ENCODE peak calls at places on chromosomes 4 and X, in nine cellular contexts. One of them, this sample, is unnamed.

GRCh38 chr4:112284662-112285411 is 867 bp downstream of the TIFA start:
- DNase-seq in SK-N-SH: peak; percentile 64
- DNase-seq in PC-3: peak; percentile 31
- DNase-seq in hepatocyte: no peak
- DNase-seq in HCT116: no peak
- DNase-seq in OCI-LY7: peak; percentile 52
- DNase-seq in GM23338: no peak
- DNase-seq in MM.1S: peak; percentile 30
- DNase-seq in neural progenitor cell: no peak
- DNase-seq in this sample: peak; percentile 50

GRCh38 chr4:37389967-37390580 is 145.5 kb downstream of the NWD2 start:
- DNase-seq in PC-3: peak; percentile 85
- DNase-seq in MM.1S: peak; percentile 81
- DNase-seq in GM23338: peak; percentile 78
- DNase-seq in OCI-LY7: peak; percentile 57
- DNase-seq in neural progenitor cell: peak; percentile 70
- DNase-seq in hepatocyte: peak; percentile 80
- DNase-seq in SK-N-SH: peak; percentile 16
- DNase-seq in HCT116: peak; percentile 48
- DNase-seq in this sample: peak; percentile 57

GRCh38 chrX:117458243-117458968 is 658.2 kb downstream of the KLHL13 start:
- DNase-seq in HCT116: no peak
- DNase-seq in GM23338: no peak
- DNase-seq in SK-N-SH: no peak
- DNase-seq in MM.1S: no peak
- DNase-seq in hepatocyte: no peak
- DNase-seq in PC-3: no peak
- DNase-seq in OCI-LY7: no peak
- DNase-seq in neural progenitor cell: no peak
- DNase-seq in this sample: no peak

GRCh38 chr4:169492436-169493163 is 119.8 kb downstream of the NEK1 start:
- DNase-seq in GM23338: peak; percentile 72
- DNase-seq in PC-3: peak; percentile 62
- DNase-seq in neural progenitor cell: peak; percentile 44
- DNase-seq in SK-N-SH: peak; percentile 33
- DNase-seq in hepatocyte: peak; percentile 28
- DNase-seq in HCT116: peak; percentile 35
- DNase-seq in MM.1S: peak; percentile 43
- DNase-seq in OCI-LY7: peak; percentile 45
- DNase-seq in this sample: peak; percentile 65

GRCh38 chr4:132123870-132124623 is 1025.0 kb upstream of the PCDH10 start:
- DNase-seq in OCI-LY7: no peak
- DNase-seq in GM23338: peak; percentile 59
- DNase-seq in MM.1S: peak; percentile 37
- DNase-seq in hepatocyte: no peak
- DNase-seq in HCT116: peak; percentile 37
- DNase-seq in SK-N-SH: no peak
- DNase-seq in PC-3: no peak
- DNase-seq in neural progenitor cell: no peak
- DNase-seq in this sample: no peak

GRCh38 chrX:97057349-97057909 is 173.7 kb downstream of the RPA4 start:
- DNase-seq in OCI-LY7: no peak
- DNase-seq in MM.1S: no peak
- DNase-seq in neural progenitor cell: no peak
- DNase-seq in HCT116: no peak
- DNase-seq in hepatocyte: no peak
- DNase-seq in SK-N-SH: no peak
- DNase-seq in PC-3: peak; percentile 41
- DNase-seq in GM23338: no peak
- DNase-seq in this sample: no peak

GRCh38 chr4:159146454-159146853 is 43.6 kb downstream of the RAPGEF2 start:
- DNase-seq in SK-N-SH: no peak
- DNase-seq in HCT116: no peak
- DNase-seq in OCI-LY7: no peak
- DNase-seq in neural progenitor cell: no peak
- DNase-seq in GM23338: no peak
- DNase-seq in MM.1S: no peak
- DNase-seq in PC-3: no peak
- DNase-seq in hepatocyte: no peak
- DNase-seq in this sample: no peak

GRCh38 chr4:43457866-43458265 is 565.4 kb downstream of the GRXCR1 start:
- DNase-seq in hepatocyte: no peak
- DNase-seq in PC-3: peak; percentile 90
- DNase-seq in MM.1S: no peak
- DNase-seq in HCT116: no peak
- DNase-seq in SK-N-SH: no peak
- DNase-seq in neural progenitor cell: no peak
- DNase-seq in GM23338: no peak
- DNase-seq in OCI-LY7: no peak
- DNase-seq in this sample: peak; percentile 3

GRCh38 chrX:45757272-45757671 is 556.6 kb upstream of the DIPK2B start:
- DNase-seq in neural progenitor cell: no peak
- DNase-seq in hepatocyte: no peak
- DNase-seq in MM.1S: no peak
- DNase-seq in HCT116: no peak
- DNase-seq in GM23338: no peak
- DNase-seq in PC-3: no peak
- DNase-seq in SK-N-SH: no peak
- DNase-seq in OCI-LY7: no peak
- DNase-seq in this sample: peak; percentile 0

GRCh38 chrX:104134583-104135261 is 22.1 kb downstream of the SLC25A53 start:
- DNase-seq in GM23338: no peak
- DNase-seq in HCT116: no peak
- DNase-seq in PC-3: no peak
- DNase-seq in OCI-LY7: no peak
- DNase-seq in MM.1S: no peak
- DNase-seq in neural progenitor cell: no peak
- DNase-seq in SK-N-SH: no peak
- DNase-seq in hepatocyte: no peak
- DNase-seq in this sample: no peak

GRCh38 chrX:104137496-104137895 is 19.3 kb downstream of the SLC25A53 start:
- DNase-seq in OCI-LY7: peak; percentile 9
- DNase-seq in HCT116: peak; percentile 4
- DNase-seq in SK-N-SH: no peak
- DNase-seq in PC-3: peak; percentile 42
- DNase-seq in MM.1S: peak; percentile 8
- DNase-seq in hepatocyte: no peak
- DNase-seq in neural progenitor cell: no peak
- DNase-seq in GM23338: peak; percentile 3
- DNase-seq in this sample: peak; percentile 30

GRCh38 chrX:104141087-104141760 is 15.6 kb downstream of the SLC25A53 start:
- DNase-seq in hepatocyte: no peak
- DNase-seq in HCT116: no peak
- DNase-seq in PC-3: peak; percentile 2
- DNase-seq in neural progenitor cell: no peak
- DNase-seq in GM23338: no peak
- DNase-seq in SK-N-SH: no peak
- DNase-seq in MM.1S: no peak
- DNase-seq in OCI-LY7: no peak
- DNase-seq in this sample: no peak

GRCh38 chrX:104135677-104136076 is 21.1 kb downstream of the SLC25A53 start:
- DNase-seq in HCT116: no peak
- DNase-seq in MM.1S: no peak
- DNase-seq in SK-N-SH: no peak
- DNase-seq in hepatocyte: no peak
- DNase-seq in GM23338: no peak
- DNase-seq in OCI-LY7: no peak
- DNase-seq in PC-3: no peak
- DNase-seq in neural progenitor cell: no peak
- DNase-seq in this sample: no peak

DNA sequence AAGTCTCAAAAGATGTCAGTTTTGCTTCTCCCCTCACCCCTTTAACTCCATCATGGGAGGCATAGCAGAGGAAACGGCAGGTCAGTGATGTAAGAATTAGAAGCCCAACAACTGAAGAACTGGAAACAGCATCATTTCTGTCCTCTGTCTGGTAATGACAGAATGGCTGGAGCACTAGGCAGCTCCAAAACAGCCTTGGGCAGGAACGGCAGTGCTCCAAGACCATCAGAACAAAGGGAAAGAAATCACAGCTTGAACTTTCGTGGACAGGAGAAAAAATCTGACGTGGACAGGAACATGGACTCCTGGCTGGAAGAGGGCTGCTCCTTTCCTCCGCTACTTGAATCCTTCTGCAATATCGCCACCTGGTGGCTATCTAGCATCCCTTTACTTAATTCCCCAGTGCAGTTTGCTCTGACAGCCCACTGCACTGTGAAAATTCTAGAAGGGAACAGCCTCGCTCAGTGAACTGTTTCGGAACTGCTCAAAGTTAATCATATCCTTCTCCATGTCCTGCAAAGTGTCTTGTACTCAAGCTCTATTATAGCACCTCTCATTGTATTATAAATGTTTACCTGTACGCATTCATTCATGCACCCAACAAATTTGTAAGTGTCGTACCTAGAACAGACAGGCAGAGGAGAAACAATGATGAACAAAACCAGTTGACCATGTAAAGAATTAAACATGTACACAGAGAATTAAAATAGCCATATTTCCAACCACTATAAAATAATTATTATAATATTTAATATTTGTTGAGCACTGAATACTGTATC is 20.4 kb downstream of the SLC25A53 start:
- DNase-seq in MM.1S: peak; percentile 69
- DNase-seq in hepatocyte: peak; percentile 94
- DNase-seq in neural progenitor cell: peak; percentile 89
- DNase-seq in GM23338: peak; percentile 86
- DNase-seq in SK-N-SH: peak; percentile 62
- DNase-seq in HCT116: peak; percentile 63
- DNase-seq in PC-3: peak; percentile 79
- DNase-seq in OCI-LY7: peak; percentile 72
- DNase-seq in this sample: peak; percentile 88
- H3K4me3 ChIP-seq in MM.1S: no peak overlapping the region
- H3K4me3 ChIP-seq in hepatocyte: peak overlapping the region; percentile 24
- H3K4me3 ChIP-seq in neural progenitor cell: peak overlapping the region; percentile 38
- H3K4me3 ChIP-seq in GM23338: peak overlapping the region; percentile 35
- H3K4me3 ChIP-seq in SK-N-SH: peak overlapping the region; percentile 58
- H3K4me3 ChIP-seq in HCT116: peak overlapping the region; percentile 34
- H3K4me3 ChIP-seq in PC-3: peak overlapping the region; percentile 63
- H3K4me3 ChIP-seq in OCI-LY7: no peak overlapping the region
- H3K4me3 ChIP-seq in this sample: peak overlapping the region; percentile 70

DNA sequence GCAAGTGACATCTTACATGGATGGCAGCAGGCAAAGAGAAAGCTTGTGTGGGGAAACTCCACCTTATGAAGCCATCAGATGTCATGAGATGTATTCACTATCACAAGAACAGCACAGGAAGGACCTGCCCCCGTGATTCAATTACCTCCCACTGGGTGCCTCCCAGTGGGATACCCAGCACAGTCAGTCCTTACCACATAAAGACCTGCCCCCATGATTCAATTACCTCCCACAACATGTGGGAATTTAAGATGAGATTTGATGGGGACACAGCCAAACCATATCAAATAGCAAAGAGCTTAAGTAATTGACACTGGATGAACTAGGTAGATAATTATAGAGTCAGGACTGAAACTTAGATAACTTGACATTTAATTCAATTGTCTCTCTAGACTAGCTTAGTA is 85.6 kb downstream of the SLIT2 start:
- DNase-seq in MM.1S: no peak
- DNase-seq in hepatocyte: no peak
- DNase-seq in OCI-LY7: no peak
- DNase-seq in neural progenitor cell: no peak
- DNase-seq in SK-N-SH: no peak
- DNase-seq in HCT116: no peak
- DNase-seq in PC-3: no peak
- DNase-seq in GM23338: no peak
- DNase-seq in this sample: no peak
- TF ChIP-seq EZH2phosphoT487 in MM.1S: no peak
- TF ChIP-seq EZH2phosphoT487 in hepatocyte: no peak
- TF ChIP-seq EZH2phosphoT487 in OCI-LY7: no peak
- TF ChIP-seq EZH2phosphoT487 in neural progenitor cell: no peak
- TF ChIP-seq EZH2phosphoT487 in SK-N-SH: no peak
- TF ChIP-seq EZH2phosphoT487 in HCT116: no peak
- TF ChIP-seq EZH2phosphoT487 in PC-3: no peak
- TF ChIP-seq EZH2phosphoT487 in GM23338: no peak
- TF ChIP-seq EZH2phosphoT487 in this sample: no peak

DNA sequence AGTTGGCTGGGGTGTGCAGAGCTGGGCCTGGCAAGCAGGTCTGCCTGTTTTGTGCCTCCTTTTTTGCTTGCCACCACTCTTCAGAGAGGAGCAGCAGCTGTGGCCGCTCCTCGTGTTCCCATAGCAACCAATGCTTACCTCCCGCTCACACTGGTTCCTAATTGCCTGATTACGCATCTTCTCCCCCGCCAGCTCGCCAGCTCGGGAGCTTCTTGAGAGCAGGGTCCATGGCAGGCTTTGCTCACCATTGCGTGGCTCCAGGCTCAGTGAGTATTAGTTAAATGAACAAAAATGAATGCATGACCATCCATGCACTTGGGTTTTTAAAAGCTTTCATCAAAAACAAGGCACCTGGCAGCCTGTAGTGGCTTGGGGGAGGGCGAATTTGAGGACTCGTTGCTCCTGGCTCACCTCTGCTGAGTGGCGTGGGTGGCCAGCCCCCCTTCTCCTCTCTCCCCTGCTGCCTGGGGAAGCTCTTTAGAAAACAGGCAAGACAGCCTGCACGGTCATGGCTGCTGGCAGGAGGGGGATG is 14.2 kb upstream of the PJA1 start:
- DNase-seq in OCI-LY7: no peak
- DNase-seq in SK-N-SH: peak; percentile 72
- DNase-seq in GM23338: peak; percentile 64
- DNase-seq in HCT116: no peak
- DNase-seq in MM.1S: no peak
- DNase-seq in neural progenitor cell: peak; percentile 84
- DNase-seq in PC-3: no peak
- DNase-seq in hepatocyte: peak; percentile 30
- DNase-seq in this sample: no peak
- H3K4me3 ChIP-seq in OCI-LY7: no peak overlapping the region
- H3K4me3 ChIP-seq in SK-N-SH: no peak overlapping the region
- H3K4me3 ChIP-seq in GM23338: peak overlapping the region; percentile 32
- H3K4me3 ChIP-seq in HCT116: no peak overlapping the region
- H3K4me3 ChIP-seq in MM.1S: no peak overlapping the region
- H3K4me3 ChIP-seq in neural progenitor cell: peak overlapping the region; percentile 29
- H3K4me3 ChIP-seq in PC-3: no peak overlapping the region
- H3K4me3 ChIP-seq in hepatocyte: no peak overlapping the region
- H3K4me3 ChIP-seq in this sample: no peak overlapping the region

GRCh38 chr4:151043803-151044535 is 28.9 kb upstream of the LRBA start:
- DNase-seq in MM.1S: no peak
- DNase-seq in GM23338: no peak
- DNase-seq in SK-N-SH: no peak
- DNase-seq in PC-3: no peak
- DNase-seq in hepatocyte: no peak
- DNase-seq in neural progenitor cell: no peak
- DNase-seq in HCT116: no peak
- DNase-seq in OCI-LY7: no peak
- DNase-seq in this sample: peak; percentile 3

GRCh38 chr4:151049430-151049884 is 34.4 kb upstream of the LRBA start:
- DNase-seq in neural progenitor cell: peak; percentile 33
- DNase-seq in PC-3: no peak
- DNase-seq in hepatocyte: no peak
- DNase-seq in OCI-LY7: no peak
- DNase-seq in SK-N-SH: no peak
- DNase-seq in GM23338: peak; percentile 96
- DNase-seq in HCT116: no peak
- DNase-seq in MM.1S: no peak
- DNase-seq in this sample: no peak

GRCh38 chr4:151046609-151047008 is 31.5 kb upstream of the LRBA start:
- DNase-seq in MM.1S: no peak
- DNase-seq in HCT116: no peak
- DNase-seq in hepatocyte: no peak
- DNase-seq in SK-N-SH: no peak
- DNase-seq in neural progenitor cell: no peak
- DNase-seq in GM23338: no peak
- DNase-seq in PC-3: no peak
- DNase-seq in OCI-LY7: no peak
- DNase-seq in this sample: no peak

GRCh38 chr4:151048913-151049312 is 33.8 kb upstream of the LRBA start:
- DNase-seq in GM23338: peak; percentile 37
- DNase-seq in neural progenitor cell: peak; percentile 6
- DNase-seq in SK-N-SH: no peak
- DNase-seq in HCT116: no peak
- DNase-seq in MM.1S: no peak
- DNase-seq in OCI-LY7: no peak
- DNase-seq in PC-3: no peak
- DNase-seq in hepatocyte: no peak
- DNase-seq in this sample: no peak

GRCh38 chr4:151045907-151046306 is 30.8 kb upstream of the LRBA start:
- DNase-seq in PC-3: peak; percentile 8
- DNase-seq in neural progenitor cell: peak; percentile 58
- DNase-seq in OCI-LY7: peak; percentile 14
- DNase-seq in hepatocyte: peak; percentile 8
- DNase-seq in GM23338: peak; percentile 81
- DNase-seq in HCT116: peak; percentile 21
- DNase-seq in SK-N-SH: peak; percentile 21
- DNase-seq in MM.1S: no peak
- DNase-seq in this sample: no peak
- TF ChIP-seq EZH2phosphoT487 in PC-3: no peak
- TF ChIP-seq EZH2phosphoT487 in neural progenitor cell: no peak
- TF ChIP-seq EZH2phosphoT487 in OCI-LY7: no peak
- TF ChIP-seq EZH2phosphoT487 in hepatocyte: no peak
- TF ChIP-seq EZH2phosphoT487 in GM23338: no peak
- TF ChIP-seq EZH2phosphoT487 in HCT116: no peak
- TF ChIP-seq EZH2phosphoT487 in SK-N-SH: no peak
- TF ChIP-seq EZH2phosphoT487 in MM.1S: no peak
- TF ChIP-seq EZH2phosphoT487 in this sample: no peak